ENCODE peak calls at places on chromosome 20, in nine cellular contexts. W, E, P, L, A, T, R, K and V are unnamed samples. For H3K27me3, the result is how much of the 10 kb centered on the place peaks cover.

GRCh38 chr20:22797103-22797502 is 212.7 kb upstream of the FOXA2 start:
- DNase-seq in W (no peak), A (no peak), T (no peak), R (no peak), P (no peak), K (peak), L (no peak), E (no peak), V (no peak)

GRCh38 chr20:21512634-21513180 is 1.2 kb downstream of the NKX2-2 start:
- DNase-seq in W (no peak), E (no peak), T (no peak), R (peak), A (no peak), L (no peak), P (no peak), K (no peak), V (no peak)

GRCh38 chr20:6940052-6940451 is 172.6 kb downstream of the BMP2 start:
- DNase-seq in L (no peak), K (peak), T (no peak), P (peak), R (no peak), W (no peak), A (no peak), E (peak), V (no peak)

GRCh38 chr20:38855356-38855755 is 49.9 kb downstream of the PPP1R16B start:
- DNase-seq in T (no peak), W (no peak), A (no peak), K (no peak), L (no peak), R (no peak), E (peak), P (no peak), V (no peak)

GRCh38 chr20:50932881-50933280 is 1.6 kb upstream of the ADNP start:
- DNase-seq in R (no peak), E (no peak), A (no peak), L (no peak), W (no peak), T (no peak), K (no peak), P (no peak), V (no peak)

GRCh38 chr20:51196991-51197651 is 174.2 kb upstream of the KCNG1 start:
- DNase-seq in W (no peak), L (no peak), T (no peak), R (no peak), P (no peak), A (no peak), E (no peak), K (no peak), V (no peak)

GRCh38 chr20:17882065-17882833 is 86.3 kb downstream of the SNX5 start:
- DNase-seq in W (no peak), P (peak), R (no peak), T (no peak), L (no peak), K (no peak), E (no peak), A (no peak), V (no peak)

GRCh38 chr20:3461191-3461874 is 9.5 kb upstream of the ATRN start:
- DNase-seq in A (no peak), W (no peak), P (peak), K (no peak), E (peak), L (no peak), T (no peak), R (no peak), V (no peak)

GRCh38 chr20:56359212-56360132 is 698 bp downstream of the FAM210B start:
- DNase-seq in E (peak), T (peak), K (peak), A (peak), L (peak), W (no peak), R (peak), P (peak), V (peak)

GRCh38 chr20:45044084-45044573 is 56.8 kb downstream of the KCNS1 start:
- DNase-seq in E (peak), K (peak), R (no peak), P (peak), W (peak), A (no peak), L (no peak), T (peak), V (no peak)

GRCh38 chr20:48578397-48579098 is 249.3 kb downstream of the PREX1 start:
- DNase-seq in L (no peak), E (no peak), R (no peak), P (no peak), W (no peak), K (no peak), A (no peak), T (no peak), V (peak)

GRCh38 chr20:22775671-22776139 is 191.3 kb upstream of the FOXA2 start:
- DNase-seq in T (no peak), R (no peak), L (no peak), E (peak), A (no peak), W (no peak), K (peak), P (peak), V (peak)

GRCh38 chr20:62120990-62121775 is 1.1 kb upstream of the LSM14B start:
- DNase-seq in P (no peak), E (no peak), W (no peak), T (peak), L (peak), R (no peak), A (no peak), K (peak), V (no peak)

GRCh38 chr20:43985121-43985520 is 70.5 kb downstream of the TOX2 start:
- DNase-seq in K (no peak), P (no peak), R (no peak), L (no peak), W (no peak), E (no peak), A (no peak), T (no peak), V (peak)

GRCh38 chr20:58718121-58718563 is 25.5 kb downstream of the NPEPL1 start:
- DNase-seq in E (no peak), A (no peak), K (no peak), L (peak), P (no peak), T (peak), R (peak), W (no peak), V (peak)

GRCh38 chr20:5991623-5992441 is 41.4 kb downstream of the MCM8 start:
- DNase-seq in A (no peak), E (no peak), R (no peak), W (no peak), K (no peak), L (no peak), T (no peak), P (no peak), V (no peak)

GRCh38 chr20:48760403-48760889 is 67.4 kb downstream of the PREX1 start:
- DNase-seq in K (peak), W (peak), L (no peak), P (no peak), T (no peak), R (no peak), E (peak), A (no peak), V (no peak)

GRCh38 chr20:51190783-51191180 is 167.9 kb upstream of the KCNG1 start:
- DNase-seq in A (no peak), W (no peak), R (no peak), E (peak), P (no peak), T (no peak), L (no peak), K (peak), V (no peak)

GRCh38 chr20:51460569-51461265 is 81.8 kb downstream of the NFATC2 start:
- DNase-seq in W (no peak), R (peak), L (no peak), P (no peak), K (no peak), E (no peak), A (no peak), T (no peak), V (peak)

GRCh38 chr20:21702553-21703467 is 2.7 kb upstream of the PAX1 start:
- DNase-seq in P (peak), A (peak), K (no peak), L (peak), R (no peak), W (no peak), E (peak), T (peak), V (no peak)

GRCh38 chr20:22890605-22891300 is 144.4 kb upstream of the SSTR4 start:
- DNase-seq in E (no peak), T (no peak), P (no peak), K (no peak), R (no peak), A (no peak), W (no peak), L (no peak), V (no peak)

GRCh38 chr20:61516398-61517208 is 264.5 kb downstream of the CDH4 start:
- DNase-seq in A (peak), P (no peak), W (no peak), R (no peak), K (no peak), T (no peak), E (no peak), L (no peak), V (peak)

GRCh38 chr20:17631576-17632319 is 50.3 kb downstream of the RRBP1 start:
- DNase-seq in E (no peak), A (no peak), K (no peak), L (no peak), W (no peak), P (no peak), R (no peak), T (no peak), V (no peak)

GRCh38 chr20:8879669-8880068 is 189.2 kb upstream of the PLCB4 start:
- DNase-seq in L (no peak), R (no peak), E (no peak), T (no peak), W (no peak), K (no peak), A (no peak), P (no peak), V (no peak)

GRCh38 chr20:19741914-19742313 is 16.1 kb upstream of the RIN2 start:
- DNase-seq in E (no peak), P (no peak), R (no peak), A (no peak), L (no peak), T (no peak), W (no peak), K (no peak), V (no peak)

GRCh38 chr20:52801628-52802006 is 170.5 kb upstream of the TSHZ2 start:
- DNase-seq in L (no peak), A (peak), W (no peak), E (no peak), T (no peak), P (no peak), R (no peak), K (no peak), V (no peak)

GRCh38 chr20:53331151-53331973 is 262.3 kb downstream of the ZNF217 start:
- DNase-seq in W (no peak), E (peak), P (peak), L (no peak), A (no peak), T (no peak), K (no peak), R (no peak), V (no peak)

GRCh38 chr20:62706857-62707256 is 1.8 kb upstream of the NTSR1 start:
- DNase-seq in A (no peak), E (no peak), P (no peak), L (no peak), T (no peak), W (no peak), R (no peak), K (no peak), V (no peak)

GRCh38 chr20:50712771-50713676 is 18.4 kb upstream of the PARD6B start:
- DNase-seq in K (no peak), A (no peak), R (no peak), L (no peak), E (no peak), T (no peak), P (no peak), W (no peak), V (no peak)

GRCh38 chr20:35434085-35435005 is 3.7 kb downstream of the GDF5 start:
- DNase-seq in A (peak), R (no peak), K (no peak), E (peak), P (no peak), L (peak), T (no peak), W (no peak), V (peak)

GRCh38 chr20:35433337-35433736 is 4.7 kb downstream of the GDF5 start:
- DNase-seq in E (no peak), R (no peak), L (no peak), P (no peak), T (no peak), A (no peak), W (no peak), K (no peak), V (no peak)

GRCh38 chr20:35432430-35432735 is 5.6 kb downstream of the GDF5 start:
- DNase-seq in R (no peak), W (no peak), L (no peak), P (no peak), T (no peak), A (no peak), K (no peak), E (no peak), V (no peak)

GRCh38 chr20:35437599-35437998 is 429 bp downstream of the GDF5 start:
- DNase-seq in A (no peak), R (no peak), W (no peak), K (no peak), E (no peak), L (no peak), P (no peak), T (no peak), V (no peak)

DNA sequence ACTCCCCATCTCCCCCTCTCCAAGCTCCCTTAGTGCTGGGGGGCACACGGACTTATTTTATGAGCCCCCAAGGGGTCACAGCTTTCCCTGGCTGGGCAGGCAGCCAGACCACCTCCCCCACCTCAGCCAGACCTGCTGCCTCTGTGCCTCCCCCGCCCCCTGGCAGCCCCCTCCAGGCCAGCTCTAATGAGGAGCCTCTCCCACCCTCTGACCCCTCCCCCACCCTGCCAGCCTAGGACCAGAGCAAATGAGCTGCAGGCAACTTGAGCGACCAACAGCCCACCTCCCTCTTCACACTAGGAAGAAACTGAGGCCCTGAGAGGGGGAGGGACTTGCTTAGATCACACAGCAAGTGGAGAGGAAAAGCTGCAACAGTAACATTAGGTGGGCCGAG is 1.9 kb downstream of the GDF5 start:
- DNase-seq in W (no peak), T (no peak), L (no peak), E (no peak), A (no peak), P (no peak), R (no peak), K (no peak), V (no peak)
- H3K4me3 ChIP-seq in W (no peak), T (no peak), L (no peak), E (no peak), A (no peak), P (no peak), R (no peak), K (no peak), V (no peak)

GRCh38 chr20:25079171-25079570 is 2.8 kb downstream of the VSX1 start:
- DNase-seq in E (no peak), L (peak), W (no peak), P (no peak), K (no peak), R (no peak), A (no peak), T (peak), V (peak)

GRCh38 chr20:25076201-25076600 is 5.7 kb downstream of the VSX1 start:
- DNase-seq in K (no peak), W (no peak), T (no peak), L (peak), A (no peak), R (no peak), E (peak), P (no peak), V (no peak)

GRCh38 chr20:25076731-25077609 is 5.0 kb downstream of the VSX1 start:
- DNase-seq in E (peak), K (peak), A (no peak), R (peak), T (no peak), W (peak), L (peak), P (peak), V (no peak)

GRCh38 chr20:25078662-25079061 is 3.3 kb downstream of the VSX1 start:
- DNase-seq in L (no peak), W (no peak), R (no peak), P (no peak), A (no peak), T (no peak), E (no peak), K (no peak), V (peak)

DNA sequence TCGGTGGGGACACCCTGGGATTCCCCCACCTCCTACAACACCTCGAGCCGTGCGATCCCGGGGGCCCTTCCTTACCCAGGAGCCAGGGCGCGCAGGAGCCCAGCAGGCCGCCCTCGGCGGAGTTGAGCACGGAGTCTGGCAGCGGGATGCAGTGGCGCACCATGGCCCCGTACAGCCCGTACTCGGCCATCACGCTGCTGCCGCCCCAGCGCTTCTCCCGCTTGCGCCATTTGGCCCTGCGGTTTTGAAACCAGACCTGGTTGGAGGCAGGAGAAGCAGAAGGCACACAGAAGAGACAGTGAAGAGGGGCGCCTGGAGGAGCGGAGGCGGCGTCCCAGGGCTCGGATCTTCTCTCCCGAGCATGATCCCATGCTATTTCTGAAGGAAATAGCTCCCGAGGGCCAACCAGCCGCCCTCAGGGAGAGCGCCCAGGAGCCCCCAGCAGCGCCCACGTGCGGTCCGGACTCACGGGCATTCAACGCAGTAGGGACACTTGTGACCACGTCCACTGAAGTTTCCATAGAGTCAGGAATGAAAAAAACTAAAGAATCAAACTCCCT is 4.3 kb downstream of the VSX1 start:
- DNase-seq in E (peak), R (peak), T (no peak), L (peak), P (peak), K (no peak), W (no peak), A (no peak), V (peak)
- H3K27me3 ChIP-seq in E (half or more), R (under half), T (under half), L (under half), P (under half), K (under half), W (under half), A (half or more), V (half or more)

GRCh38 chr20:42482808-42483207 is 706.9 kb downstream of the PTPRT start:
- DNase-seq in K (no peak), A (no peak), L (no peak), T (no peak), P (no peak), E (no peak), R (no peak), W (no peak), V (no peak)

GRCh38 chr20:42484335-42484734 is 705.4 kb downstream of the PTPRT start:
- DNase-seq in T (peak), K (peak), L (no peak), P (no peak), R (no peak), A (no peak), E (peak), W (no peak), V (no peak)

GRCh38 chr20:42483694-42484303 is 705.9 kb downstream of the PTPRT start:
- DNase-seq in K (no peak), P (peak), R (no peak), W (no peak), E (peak), L (no peak), A (no peak), T (peak), V (no peak)

GRCh38 chr20:42485566-42485965 is 704.1 kb downstream of the PTPRT start:
- DNase-seq in W (no peak), A (no peak), R (no peak), T (no peak), K (no peak), L (no peak), P (no peak), E (no peak), V (no peak)

DNA sequence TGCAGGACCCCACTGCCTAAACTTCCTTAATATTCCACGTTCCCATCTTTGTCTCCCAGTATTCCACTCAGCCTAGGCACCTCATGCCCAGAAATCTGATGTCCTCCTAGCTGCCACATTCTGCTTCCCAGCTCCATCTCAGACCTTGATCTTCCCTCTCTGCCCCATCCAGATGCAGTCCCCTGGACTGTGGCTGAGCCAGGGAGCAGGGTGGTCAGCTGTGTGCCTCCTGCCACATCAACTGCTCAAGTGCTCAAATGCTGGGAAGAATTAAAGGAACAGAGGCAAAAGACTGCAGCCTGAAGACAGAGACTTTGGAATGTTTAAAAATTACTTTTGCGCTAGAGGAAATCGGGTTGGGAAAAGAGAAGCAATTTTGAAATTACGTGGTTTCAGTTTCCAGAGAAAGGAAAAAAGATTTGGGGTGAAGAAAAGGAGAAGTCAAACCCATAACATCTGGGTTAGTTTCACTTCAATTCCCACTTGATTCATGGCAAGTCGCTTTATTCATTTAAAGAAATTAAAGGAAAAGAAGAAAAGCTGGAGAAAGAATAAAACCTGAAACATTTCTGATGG is 704.8 kb downstream of the PTPRT start:
- DNase-seq in E (no peak), R (no peak), A (no peak), W (no peak), T (no peak), K (no peak), P (no peak), L (no peak), V (no peak)
- H3K4me3 ChIP-seq in E (no peak), R (no peak), A (no peak), W (no peak), T (no peak), K (no peak), P (no peak), L (no peak), V (no peak)

GRCh38 chr20:46312945-46313861 is 4.9 kb upstream of the CDH22 start:
- DNase-seq in K (no peak), A (no peak), R (no peak), E (no peak), L (no peak), T (no peak), W (no peak), P (no peak), V (no peak)
- H3K27me3 ChIP-seq in K (under half), A (half or more), R (under half), E (half or more), L (under half), T (half or more), W (under half), P (half or more), V (half or more)

DNA sequence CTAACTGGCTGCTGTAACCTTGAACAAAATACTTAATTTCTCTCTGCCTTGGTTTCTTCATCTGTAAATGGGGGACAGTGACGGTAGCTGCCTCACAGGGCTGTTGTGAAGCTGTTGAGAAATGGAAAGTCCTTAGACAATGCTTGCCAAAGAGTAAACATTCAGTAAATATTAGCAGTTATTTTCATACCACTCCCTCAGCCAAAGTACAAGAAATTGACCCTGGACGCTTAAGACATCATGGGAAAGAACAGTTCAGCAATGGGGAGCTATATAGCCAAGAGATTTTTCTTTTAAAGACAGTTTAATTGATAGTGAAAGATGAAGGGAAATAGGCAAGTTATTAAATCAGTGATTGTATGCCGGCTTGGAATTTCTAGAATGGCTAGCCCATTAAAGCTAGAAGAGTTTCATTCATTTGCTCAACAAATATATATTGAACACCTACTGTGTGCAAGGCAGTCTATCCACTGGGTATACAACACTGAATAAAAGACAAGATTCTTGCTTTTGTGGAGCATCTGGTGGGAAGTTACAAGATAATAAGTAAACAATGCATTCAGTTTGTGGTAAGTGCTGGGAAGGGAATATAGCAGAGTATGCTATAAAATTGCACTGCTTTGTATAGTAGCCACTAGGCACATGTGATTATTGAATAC is 2.0 kb downstream of the CTNNBL1 start:
- DNase-seq in P (no peak), W (no peak), L (no peak), K (no peak), T (no peak), R (no peak), E (no peak), A (no peak), V (no peak)
- H3K4me3 ChIP-seq in P (no peak), W (no peak), L (no peak), K (no peak), T (no peak), R (peak), E (no peak), A (no peak), V (no peak)

GRCh38 chr20:57416296-57417022 is 25.3 kb downstream of the RBM38 start:
- DNase-seq in W (no peak), L (no peak), A (no peak), P (no peak), K (no peak), T (no peak), R (no peak), E (no peak), V (no peak)
- H3K27me3 ChIP-seq in W (under half), L (under half), A (under half), P (under half), K (under half), T (under half), R (under half), E (under half), V (under half)